ENCODE peak calls at places on chromosomes 16 and 17, in ten cellular contexts. One of them, this sample, is unnamed.

GRCh38 chr16:15897386-15897785 is 9.0 kb upstream of the CEP20 start:
- DNase-seq in NCI-H1092: no peak
- DNase-seq in neural progenitor cell: no peak
- DNase-seq in fibroblast of the conjunctiva: no peak
- DNase-seq in amniotic stem cell: no peak
- DNase-seq in HuH-7.5: no peak
- DNase-seq in stimulated activated naive B cell treated with anti-CD40 and anti-IgM and Interleukin-4, amounts not matched to agents 10 μg/mL and 1 μg/mL and 100 μg/mL, for 72 hours: no peak
- DNase-seq in foreskin fibroblast: peak
- DNase-seq in H54: no peak
- DNase-seq in A549: no peak
- DNase-seq in this sample: no peak

GRCh38 chr16:27642753-27643152 is 92.8 kb downstream of the KATNIP start:
- DNase-seq in NCI-H1092: no peak
- DNase-seq in neural progenitor cell: peak
- DNase-seq in fibroblast of the conjunctiva: peak
- DNase-seq in amniotic stem cell: no peak
- DNase-seq in HuH-7.5: no peak
- DNase-seq in stimulated activated naive B cell treated with anti-CD40 and anti-IgM and Interleukin-4, amounts not matched to agents 10 μg/mL and 1 μg/mL and 100 μg/mL, for 72 hours: no peak
- DNase-seq in foreskin fibroblast: no peak
- DNase-seq in H54: no peak
- DNase-seq in A549: peak
- DNase-seq in this sample: no peak

GRCh38 chr17:68679882-68680281 is 78.7 kb upstream of the FAM20A start:
- DNase-seq in NCI-H1092: no peak
- DNase-seq in neural progenitor cell: no peak
- DNase-seq in fibroblast of the conjunctiva: no peak
- DNase-seq in amniotic stem cell: no peak
- DNase-seq in HuH-7.5: no peak
- DNase-seq in stimulated activated naive B cell treated with anti-CD40 and anti-IgM and Interleukin-4, amounts not matched to agents 10 μg/mL and 1 μg/mL and 100 μg/mL, for 72 hours: no peak
- DNase-seq in foreskin fibroblast: no peak
- DNase-seq in H54: no peak
- DNase-seq in A549: no peak
- DNase-seq in this sample: no peak

GRCh38 chr16:47728229-47728628 is 267.1 kb downstream of the PHKB start:
- DNase-seq in NCI-H1092: no peak
- DNase-seq in neural progenitor cell: no peak
- DNase-seq in fibroblast of the conjunctiva: no peak
- DNase-seq in amniotic stem cell: no peak
- DNase-seq in HuH-7.5: no peak
- DNase-seq in stimulated activated naive B cell treated with anti-CD40 and anti-IgM and Interleukin-4, amounts not matched to agents 10 μg/mL and 1 μg/mL and 100 μg/mL, for 72 hours: no peak
- DNase-seq in foreskin fibroblast: no peak
- DNase-seq in H54: no peak
- DNase-seq in A549: no peak
- DNase-seq in this sample: no peak

GRCh38 chr16:80631581-80631980 is 90.8 kb downstream of the DYNLRB2 start:
- DNase-seq in NCI-H1092: no peak
- DNase-seq in neural progenitor cell: no peak
- DNase-seq in fibroblast of the conjunctiva: no peak
- DNase-seq in amniotic stem cell: no peak
- DNase-seq in HuH-7.5: no peak
- DNase-seq in stimulated activated naive B cell treated with anti-CD40 and anti-IgM and Interleukin-4, amounts not matched to agents 10 μg/mL and 1 μg/mL and 100 μg/mL, for 72 hours: no peak
- DNase-seq in foreskin fibroblast: no peak
- DNase-seq in H54: no peak
- DNase-seq in A549: no peak
- DNase-seq in this sample: no peak

GRCh38 chr17:56902350-56902749 is 11.5 kb downstream of the TRIM25 start:
- DNase-seq in NCI-H1092: no peak
- DNase-seq in neural progenitor cell: no peak
- DNase-seq in fibroblast of the conjunctiva: no peak
- DNase-seq in amniotic stem cell: peak
- DNase-seq in HuH-7.5: no peak
- DNase-seq in stimulated activated naive B cell treated with anti-CD40 and anti-IgM and Interleukin-4, amounts not matched to agents 10 μg/mL and 1 μg/mL and 100 μg/mL, for 72 hours: no peak
- DNase-seq in foreskin fibroblast: peak
- DNase-seq in H54: peak
- DNase-seq in A549: peak
- DNase-seq in this sample: peak

GRCh38 chr16:19505600-19506303 is 16.1 kb downstream of the GDE1 start:
- DNase-seq in NCI-H1092: no peak
- DNase-seq in neural progenitor cell: no peak
- DNase-seq in fibroblast of the conjunctiva: peak
- DNase-seq in amniotic stem cell: no peak
- DNase-seq in HuH-7.5: no peak
- DNase-seq in stimulated activated naive B cell treated with anti-CD40 and anti-IgM and Interleukin-4, amounts not matched to agents 10 μg/mL and 1 μg/mL and 100 μg/mL, for 72 hours: no peak
- DNase-seq in foreskin fibroblast: peak
- DNase-seq in H54: no peak
- DNase-seq in A549: no peak
- DNase-seq in this sample: no peak

GRCh38 chr16:19804538-19805323 is 79.9 kb downstream of the GPRC5B start:
- DNase-seq in NCI-H1092: peak
- DNase-seq in neural progenitor cell: peak
- DNase-seq in fibroblast of the conjunctiva: no peak
- DNase-seq in amniotic stem cell: no peak
- DNase-seq in HuH-7.5: no peak
- DNase-seq in stimulated activated naive B cell treated with anti-CD40 and anti-IgM and Interleukin-4, amounts not matched to agents 10 μg/mL and 1 μg/mL and 100 μg/mL, for 72 hours: no peak
- DNase-seq in foreskin fibroblast: no peak
- DNase-seq in H54: no peak
- DNase-seq in A549: no peak
- DNase-seq in this sample: no peak

GRCh38 chr17:1712271-1712670 is 2.1 kb upstream of the TLCD2 start:
- DNase-seq in NCI-H1092: no peak
- DNase-seq in neural progenitor cell: no peak
- DNase-seq in fibroblast of the conjunctiva: no peak
- DNase-seq in amniotic stem cell: no peak
- DNase-seq in HuH-7.5: no peak
- DNase-seq in stimulated activated naive B cell treated with anti-CD40 and anti-IgM and Interleukin-4, amounts not matched to agents 10 μg/mL and 1 μg/mL and 100 μg/mL, for 72 hours: no peak
- DNase-seq in foreskin fibroblast: no peak
- DNase-seq in H54: no peak
- DNase-seq in A549: no peak
- DNase-seq in this sample: no peak

GRCh38 chr16:58019866-58020538 is 5.6 kb upstream of the MMP15 start:
- DNase-seq in NCI-H1092: no peak
- DNase-seq in neural progenitor cell: no peak
- DNase-seq in fibroblast of the conjunctiva: no peak
- DNase-seq in amniotic stem cell: no peak
- DNase-seq in HuH-7.5: no peak
- DNase-seq in stimulated activated naive B cell treated with anti-CD40 and anti-IgM and Interleukin-4, amounts not matched to agents 10 μg/mL and 1 μg/mL and 100 μg/mL, for 72 hours: no peak
- DNase-seq in foreskin fibroblast: no peak
- DNase-seq in H54: no peak
- DNase-seq in A549: no peak
- DNase-seq in this sample: no peak

GRCh38 chr16:74603848-74604247 is 3.1 kb downstream of the GLG1 start:
- DNase-seq in NCI-H1092: no peak
- DNase-seq in neural progenitor cell: no peak
- DNase-seq in fibroblast of the conjunctiva: no peak
- DNase-seq in amniotic stem cell: no peak
- DNase-seq in HuH-7.5: no peak
- DNase-seq in stimulated activated naive B cell treated with anti-CD40 and anti-IgM and Interleukin-4, amounts not matched to agents 10 μg/mL and 1 μg/mL and 100 μg/mL, for 72 hours: no peak
- DNase-seq in foreskin fibroblast: no peak
- DNase-seq in H54: no peak
- DNase-seq in A549: no peak
- DNase-seq in this sample: no peak

GRCh38 chr16:86572041-86572521 is 5.5 kb downstream of the FOXC2 start:
- DNase-seq in NCI-H1092: no peak
- DNase-seq in neural progenitor cell: no peak
- DNase-seq in fibroblast of the conjunctiva: no peak
- DNase-seq in amniotic stem cell: no peak
- DNase-seq in HuH-7.5: no peak
- DNase-seq in stimulated activated naive B cell treated with anti-CD40 and anti-IgM and Interleukin-4, amounts not matched to agents 10 μg/mL and 1 μg/mL and 100 μg/mL, for 72 hours: no peak
- DNase-seq in foreskin fibroblast: no peak
- DNase-seq in H54: no peak
- DNase-seq in A549: no peak
- DNase-seq in this sample: no peak

GRCh38 chr16:23406546-23407240 is 46.3 kb downstream of the COG7 start:
- DNase-seq in NCI-H1092: no peak
- DNase-seq in neural progenitor cell: no peak
- DNase-seq in fibroblast of the conjunctiva: no peak
- DNase-seq in amniotic stem cell: no peak
- DNase-seq in HuH-7.5: no peak
- DNase-seq in stimulated activated naive B cell treated with anti-CD40 and anti-IgM and Interleukin-4, amounts not matched to agents 10 μg/mL and 1 μg/mL and 100 μg/mL, for 72 hours: no peak
- DNase-seq in foreskin fibroblast: no peak
- DNase-seq in H54: no peak
- DNase-seq in A549: no peak
- DNase-seq in this sample: no peak

GRCh38 chr17:37698132-37698615 is 46.7 kb downstream of the HNF1B start:
- DNase-seq in NCI-H1092: no peak
- DNase-seq in neural progenitor cell: no peak
- DNase-seq in fibroblast of the conjunctiva: no peak
- DNase-seq in amniotic stem cell: no peak
- DNase-seq in HuH-7.5: peak
- DNase-seq in stimulated activated naive B cell treated with anti-CD40 and anti-IgM and Interleukin-4, amounts not matched to agents 10 μg/mL and 1 μg/mL and 100 μg/mL, for 72 hours: no peak
- DNase-seq in foreskin fibroblast: peak
- DNase-seq in H54: peak
- DNase-seq in A549: peak
- DNase-seq in this sample: no peak

GRCh38 chr17:50303051-50303450 is 28.8 kb downstream of the TMEM92 start:
- DNase-seq in NCI-H1092: no peak
- DNase-seq in neural progenitor cell: peak
- DNase-seq in fibroblast of the conjunctiva: no peak
- DNase-seq in amniotic stem cell: no peak
- DNase-seq in HuH-7.5: no peak
- DNase-seq in stimulated activated naive B cell treated with anti-CD40 and anti-IgM and Interleukin-4, amounts not matched to agents 10 μg/mL and 1 μg/mL and 100 μg/mL, for 72 hours: no peak
- DNase-seq in foreskin fibroblast: no peak
- DNase-seq in H54: no peak
- DNase-seq in A549: no peak
- DNase-seq in this sample: no peak

GRCh38 chr16:71666928-71667707 is 41.1 kb downstream of the MARVELD3 start:
- DNase-seq in NCI-H1092: no peak
- DNase-seq in neural progenitor cell: no peak
- DNase-seq in fibroblast of the conjunctiva: no peak
- DNase-seq in amniotic stem cell: no peak
- DNase-seq in HuH-7.5: peak
- DNase-seq in stimulated activated naive B cell treated with anti-CD40 and anti-IgM and Interleukin-4, amounts not matched to agents 10 μg/mL and 1 μg/mL and 100 μg/mL, for 72 hours: no peak
- DNase-seq in foreskin fibroblast: no peak
- DNase-seq in H54: no peak
- DNase-seq in A549: peak
- DNase-seq in this sample: no peak

GRCh38 chr16:89257281-89257731 is 39.8 kb downstream of the ZNF778 start:
- DNase-seq in NCI-H1092: no peak
- DNase-seq in neural progenitor cell: peak
- DNase-seq in fibroblast of the conjunctiva: no peak
- DNase-seq in amniotic stem cell: no peak
- DNase-seq in HuH-7.5: peak
- DNase-seq in stimulated activated naive B cell treated with anti-CD40 and anti-IgM and Interleukin-4, amounts not matched to agents 10 μg/mL and 1 μg/mL and 100 μg/mL, for 72 hours: no peak
- DNase-seq in foreskin fibroblast: peak
- DNase-seq in H54: no peak
- DNase-seq in A549: no peak
- DNase-seq in this sample: no peak

GRCh38 chr17:56319531-56319930 is 166.3 kb downstream of the ANKFN1 start:
- DNase-seq in NCI-H1092: peak
- DNase-seq in neural progenitor cell: peak
- DNase-seq in fibroblast of the conjunctiva: peak
- DNase-seq in amniotic stem cell: peak
- DNase-seq in HuH-7.5: peak
- DNase-seq in stimulated activated naive B cell treated with anti-CD40 and anti-IgM and Interleukin-4, amounts not matched to agents 10 μg/mL and 1 μg/mL and 100 μg/mL, for 72 hours: no peak
- DNase-seq in foreskin fibroblast: peak
- DNase-seq in H54: peak
- DNase-seq in A549: peak
- DNase-seq in this sample: no peak

GRCh38 chr16:29804020-29804419 is 2.3 kb upstream of the MAZ start:
- DNase-seq in NCI-H1092: no peak
- DNase-seq in neural progenitor cell: peak
- DNase-seq in fibroblast of the conjunctiva: no peak
- DNase-seq in amniotic stem cell: no peak
- DNase-seq in HuH-7.5: no peak
- DNase-seq in stimulated activated naive B cell treated with anti-CD40 and anti-IgM and Interleukin-4, amounts not matched to agents 10 μg/mL and 1 μg/mL and 100 μg/mL, for 72 hours: no peak
- DNase-seq in foreskin fibroblast: no peak
- DNase-seq in H54: no peak
- DNase-seq in A549: no peak
- DNase-seq in this sample: no peak

GRCh38 chr17:45073414-45074070 is 12.4 kb downstream of the NMT1 start:
- DNase-seq in NCI-H1092: no peak
- DNase-seq in neural progenitor cell: no peak
- DNase-seq in fibroblast of the conjunctiva: peak
- DNase-seq in amniotic stem cell: no peak
- DNase-seq in HuH-7.5: no peak
- DNase-seq in stimulated activated naive B cell treated with anti-CD40 and anti-IgM and Interleukin-4, amounts not matched to agents 10 μg/mL and 1 μg/mL and 100 μg/mL, for 72 hours: no peak
- DNase-seq in foreskin fibroblast: peak
- DNase-seq in H54: no peak
- DNase-seq in A549: no peak
- DNase-seq in this sample: no peak

GRCh38 chr17:48382989-48383388 is 47.0 kb downstream of the SKAP1 start:
- DNase-seq in NCI-H1092: no peak
- DNase-seq in neural progenitor cell: no peak
- DNase-seq in fibroblast of the conjunctiva: no peak
- DNase-seq in amniotic stem cell: no peak
- DNase-seq in HuH-7.5: no peak
- DNase-seq in stimulated activated naive B cell treated with anti-CD40 and anti-IgM and Interleukin-4, amounts not matched to agents 10 μg/mL and 1 μg/mL and 100 μg/mL, for 72 hours: no peak
- DNase-seq in foreskin fibroblast: no peak
- DNase-seq in H54: no peak
- DNase-seq in A549: no peak
- DNase-seq in this sample: no peak

GRCh38 chr17:62847426-62847825 is 39.3 kb upstream of the MARCHF10 start:
- DNase-seq in NCI-H1092: no peak
- DNase-seq in neural progenitor cell: no peak
- DNase-seq in fibroblast of the conjunctiva: no peak
- DNase-seq in amniotic stem cell: no peak
- DNase-seq in HuH-7.5: no peak
- DNase-seq in stimulated activated naive B cell treated with anti-CD40 and anti-IgM and Interleukin-4, amounts not matched to agents 10 μg/mL and 1 μg/mL and 100 μg/mL, for 72 hours: no peak
- DNase-seq in foreskin fibroblast: no peak
- DNase-seq in H54: no peak
- DNase-seq in A549: no peak
- DNase-seq in this sample: no peak

GRCh38 chr16:87335306-87335967 is 18.2 kb upstream of the C16orf95 start:
- DNase-seq in NCI-H1092: no peak
- DNase-seq in neural progenitor cell: no peak
- DNase-seq in fibroblast of the conjunctiva: no peak
- DNase-seq in amniotic stem cell: no peak
- DNase-seq in HuH-7.5: no peak
- DNase-seq in stimulated activated naive B cell treated with anti-CD40 and anti-IgM and Interleukin-4, amounts not matched to agents 10 μg/mL and 1 μg/mL and 100 μg/mL, for 72 hours: no peak
- DNase-seq in foreskin fibroblast: no peak
- DNase-seq in H54: no peak
- DNase-seq in A549: no peak
- DNase-seq in this sample: no peak

GRCh38 chr16:81405702-81406113 is 38.9 kb upstream of the CMIP start:
- DNase-seq in NCI-H1092: no peak
- DNase-seq in neural progenitor cell: no peak
- DNase-seq in fibroblast of the conjunctiva: peak
- DNase-seq in amniotic stem cell: peak
- DNase-seq in HuH-7.5: peak
- DNase-seq in stimulated activated naive B cell treated with anti-CD40 and anti-IgM and Interleukin-4, amounts not matched to agents 10 μg/mL and 1 μg/mL and 100 μg/mL, for 72 hours: no peak
- DNase-seq in foreskin fibroblast: peak
- DNase-seq in H54: peak
- DNase-seq in A549: peak
- DNase-seq in this sample: peak

GRCh38 chr16:75248536-75249380 is 2.7 kb downstream of the BCAR1 start:
- DNase-seq in NCI-H1092: no peak
- DNase-seq in neural progenitor cell: no peak
- DNase-seq in fibroblast of the conjunctiva: no peak
- DNase-seq in amniotic stem cell: no peak
- DNase-seq in HuH-7.5: no peak
- DNase-seq in stimulated activated naive B cell treated with anti-CD40 and anti-IgM and Interleukin-4, amounts not matched to agents 10 μg/mL and 1 μg/mL and 100 μg/mL, for 72 hours: no peak
- DNase-seq in foreskin fibroblast: no peak
- DNase-seq in H54: no peak
- DNase-seq in A549: no peak
- DNase-seq in this sample: no peak

GRCh38 chr17:48759288-48759687 is 30.7 kb upstream of the HOXB13 start:
- DNase-seq in NCI-H1092: no peak
- DNase-seq in neural progenitor cell: no peak
- DNase-seq in fibroblast of the conjunctiva: no peak
- DNase-seq in amniotic stem cell: no peak
- DNase-seq in HuH-7.5: no peak
- DNase-seq in stimulated activated naive B cell treated with anti-CD40 and anti-IgM and Interleukin-4, amounts not matched to agents 10 μg/mL and 1 μg/mL and 100 μg/mL, for 72 hours: no peak
- DNase-seq in foreskin fibroblast: no peak
- DNase-seq in H54: no peak
- DNase-seq in A549: no peak
- DNase-seq in this sample: no peak

GRCh38 chr17:17944253-17944652 is 27.9 kb downstream of the TOM1L2 start:
- DNase-seq in NCI-H1092: no peak
- DNase-seq in neural progenitor cell: no peak
- DNase-seq in fibroblast of the conjunctiva: no peak
- DNase-seq in amniotic stem cell: no peak
- DNase-seq in HuH-7.5: no peak
- DNase-seq in stimulated activated naive B cell treated with anti-CD40 and anti-IgM and Interleukin-4, amounts not matched to agents 10 μg/mL and 1 μg/mL and 100 μg/mL, for 72 hours: no peak
- DNase-seq in foreskin fibroblast: no peak
- DNase-seq in H54: no peak
- DNase-seq in A549: no peak
- DNase-seq in this sample: no peak

GRCh38 chr17:7557825-7558543 is 566 bp upstream of the TNFSF13 start:
- DNase-seq in NCI-H1092: peak
- DNase-seq in neural progenitor cell: peak
- DNase-seq in fibroblast of the conjunctiva: peak
- DNase-seq in amniotic stem cell: no peak
- DNase-seq in HuH-7.5: no peak
- DNase-seq in stimulated activated naive B cell treated with anti-CD40 and anti-IgM and Interleukin-4, amounts not matched to agents 10 μg/mL and 1 μg/mL and 100 μg/mL, for 72 hours: peak
- DNase-seq in foreskin fibroblast: no peak
- DNase-seq in H54: peak
- DNase-seq in A549: peak
- DNase-seq in this sample: no peak